ENCODE peak calls at places on chromosomes 11 and 22, in seven cellular contexts. One of them, this sample, is unnamed.
A peak's percentile ranks its signal among the peaks of the same experiment; 100 is the strongest.

GRCh38 chr11:44992774-44993173 is 42.1 kb upstream of the TP53I11 start:
- DNase-seq in activated B cell treated with CpG ODN at 0.5 μM for 24 hours: no peak
- DNase-seq in dorsolateral prefrontal cortex: no peak
- DNase-seq in mesothelial cell of epicardium: no peak
- DNase-seq in uterus: no peak
- DNase-seq in GM12865: no peak
- DNase-seq in mucosa of descending colon: no peak
- DNase-seq in this sample: no peak

GRCh38 chr22:39242809-39243442 is 1.9 kb downstream of the PDGFB start:
- DNase-seq in activated B cell treated with CpG ODN at 0.5 μM for 24 hours: no peak
- DNase-seq in dorsolateral prefrontal cortex: peak; percentile 76
- DNase-seq in mesothelial cell of epicardium: peak; percentile 55
- DNase-seq in uterus: no peak
- DNase-seq in GM12865: no peak
- DNase-seq in mucosa of descending colon: no peak
- DNase-seq in this sample: no peak

GRCh38 chr11:111635706-111636045 is 33.4 kb downstream of the SIK2 start:
- DNase-seq in activated B cell treated with CpG ODN at 0.5 μM for 24 hours: no peak
- DNase-seq in dorsolateral prefrontal cortex: peak; percentile 70
- DNase-seq in mesothelial cell of epicardium: no peak
- DNase-seq in uterus: peak; percentile 24
- DNase-seq in GM12865: no peak
- DNase-seq in mucosa of descending colon: no peak
- DNase-seq in this sample: no peak

GRCh38 chr11:93813974-93814373 is 29.9 kb downstream of the MED17 start:
- DNase-seq in activated B cell treated with CpG ODN at 0.5 μM for 24 hours: no peak
- DNase-seq in dorsolateral prefrontal cortex: no peak
- DNase-seq in mesothelial cell of epicardium: no peak
- DNase-seq in uterus: no peak
- DNase-seq in GM12865: no peak
- DNase-seq in mucosa of descending colon: no peak
- DNase-seq in this sample: no peak

GRCh38 chr11:61684870-61685610 is 4.8 kb downstream of the DAGLA start:
- DNase-seq in activated B cell treated with CpG ODN at 0.5 μM for 24 hours: no peak
- DNase-seq in dorsolateral prefrontal cortex: no peak
- DNase-seq in mesothelial cell of epicardium: no peak
- DNase-seq in uterus: no peak
- DNase-seq in GM12865: no peak
- DNase-seq in mucosa of descending colon: no peak
- DNase-seq in this sample: no peak

GRCh38 chr22:36565152-36565507 is 36.2 kb upstream of the EIF3D start:
- DNase-seq in activated B cell treated with CpG ODN at 0.5 μM for 24 hours: no peak
- DNase-seq in dorsolateral prefrontal cortex: no peak
- DNase-seq in mesothelial cell of epicardium: no peak
- DNase-seq in uterus: no peak
- DNase-seq in GM12865: no peak
- DNase-seq in mucosa of descending colon: no peak
- DNase-seq in this sample: no peak

GRCh38 chr11:10779086-10779485 is 28.0 kb downstream of the CTR9 start:
- DNase-seq in activated B cell treated with CpG ODN at 0.5 μM for 24 hours: no peak
- DNase-seq in dorsolateral prefrontal cortex: no peak
- DNase-seq in mesothelial cell of epicardium: no peak
- DNase-seq in uterus: no peak
- DNase-seq in GM12865: no peak
- DNase-seq in mucosa of descending colon: no peak
- DNase-seq in this sample: no peak

GRCh38 chr11:91926967-91927366 is 297.7 kb upstream of the FAT3 start:
- DNase-seq in activated B cell treated with CpG ODN at 0.5 μM for 24 hours: no peak
- DNase-seq in dorsolateral prefrontal cortex: no peak
- DNase-seq in mesothelial cell of epicardium: no peak
- DNase-seq in uterus: peak; percentile 20
- DNase-seq in GM12865: no peak
- DNase-seq in mucosa of descending colon: peak; percentile 29
- DNase-seq in this sample: no peak

GRCh38 chr11:10618490-10618889 is 50.0 kb upstream of the LYVE1 start:
- DNase-seq in activated B cell treated with CpG ODN at 0.5 μM for 24 hours: no peak
- DNase-seq in dorsolateral prefrontal cortex: no peak
- DNase-seq in mesothelial cell of epicardium: no peak
- DNase-seq in uterus: no peak
- DNase-seq in GM12865: no peak
- DNase-seq in mucosa of descending colon: no peak
- DNase-seq in this sample: no peak

GRCh38 chr22:45740236-45740635 is 68.6 kb downstream of the ATXN10 start:
- DNase-seq in activated B cell treated with CpG ODN at 0.5 μM for 24 hours: no peak
- DNase-seq in dorsolateral prefrontal cortex: no peak
- DNase-seq in mesothelial cell of epicardium: no peak
- DNase-seq in uterus: no peak
- DNase-seq in GM12865: no peak
- DNase-seq in mucosa of descending colon: no peak
- DNase-seq in this sample: no peak

GRCh38 chr11:132346558-132347148 is 976.2 kb downstream of the NTM start:
- DNase-seq in activated B cell treated with CpG ODN at 0.5 μM for 24 hours: no peak
- DNase-seq in dorsolateral prefrontal cortex: no peak
- DNase-seq in mesothelial cell of epicardium: no peak
- DNase-seq in uterus: no peak
- DNase-seq in GM12865: no peak
- DNase-seq in mucosa of descending colon: no peak
- DNase-seq in this sample: no peak

GRCh38 chr11:68051191-68052136 is 12.6 kb downstream of the TCIRG1 start:
- DNase-seq in activated B cell treated with CpG ODN at 0.5 μM for 24 hours: no peak
- DNase-seq in dorsolateral prefrontal cortex: no peak
- DNase-seq in mesothelial cell of epicardium: no peak
- DNase-seq in uterus: no peak
- DNase-seq in GM12865: no peak
- DNase-seq in mucosa of descending colon: no peak
- DNase-seq in this sample: no peak

GRCh38 chr22:31083923-31084810 is 3.0 kb downstream of the SMTN start:
- DNase-seq in activated B cell treated with CpG ODN at 0.5 μM for 24 hours: no peak
- DNase-seq in dorsolateral prefrontal cortex: no peak
- DNase-seq in mesothelial cell of epicardium: no peak
- DNase-seq in uterus: no peak
- DNase-seq in GM12865: peak; percentile 31
- DNase-seq in mucosa of descending colon: no peak
- DNase-seq in this sample: peak; percentile 75

GRCh38 chr11:133219543-133219942 is 312.8 kb downstream of the OPCML start:
- DNase-seq in activated B cell treated with CpG ODN at 0.5 μM for 24 hours: no peak
- DNase-seq in dorsolateral prefrontal cortex: no peak
- DNase-seq in mesothelial cell of epicardium: no peak
- DNase-seq in uterus: no peak
- DNase-seq in GM12865: no peak
- DNase-seq in mucosa of descending colon: no peak
- DNase-seq in this sample: no peak

GRCh38 chr22:25922141-25922540 is 180.2 kb downstream of the MYO18B start:
- DNase-seq in activated B cell treated with CpG ODN at 0.5 μM for 24 hours: no peak
- DNase-seq in dorsolateral prefrontal cortex: no peak
- DNase-seq in mesothelial cell of epicardium: no peak
- DNase-seq in uterus: no peak
- DNase-seq in GM12865: no peak
- DNase-seq in mucosa of descending colon: no peak
- DNase-seq in this sample: no peak

GRCh38 chr11:69049490-69049867 is 747 bp downstream of the TPCN2 start:
- DNase-seq in activated B cell treated with CpG ODN at 0.5 μM for 24 hours: no peak
- DNase-seq in dorsolateral prefrontal cortex: no peak
- DNase-seq in mesothelial cell of epicardium: no peak
- DNase-seq in uterus: no peak
- DNase-seq in GM12865: no peak
- DNase-seq in mucosa of descending colon: no peak
- DNase-seq in this sample: no peak

GRCh38 chr11:19193916-19194315 is 7.9 kb downstream of the CSRP3 start:
- DNase-seq in activated B cell treated with CpG ODN at 0.5 μM for 24 hours: no peak
- DNase-seq in dorsolateral prefrontal cortex: no peak
- DNase-seq in mesothelial cell of epicardium: no peak
- DNase-seq in uterus: no peak
- DNase-seq in GM12865: no peak
- DNase-seq in mucosa of descending colon: no peak
- DNase-seq in this sample: no peak

GRCh38 chr11:61787928-61788491 is 4.4 kb downstream of the TMEM258 start:
- DNase-seq in activated B cell treated with CpG ODN at 0.5 μM for 24 hours: no peak
- DNase-seq in dorsolateral prefrontal cortex: no peak
- DNase-seq in mesothelial cell of epicardium: no peak
- DNase-seq in uterus: no peak
- DNase-seq in GM12865: peak; percentile 42
- DNase-seq in mucosa of descending colon: no peak
- DNase-seq in this sample: no peak

GRCh38 chr11:113261709-113262475 is 52.5 kb upstream of the TTC12 start:
- DNase-seq in activated B cell treated with CpG ODN at 0.5 μM for 24 hours: no peak
- DNase-seq in dorsolateral prefrontal cortex: no peak
- DNase-seq in mesothelial cell of epicardium: no peak
- DNase-seq in uterus: no peak
- DNase-seq in GM12865: no peak
- DNase-seq in mucosa of descending colon: no peak
- DNase-seq in this sample: no peak

GRCh38 chr11:35483131-35483800 is 42.1 kb downstream of the PAMR1 start:
- DNase-seq in activated B cell treated with CpG ODN at 0.5 μM for 24 hours: no peak
- DNase-seq in dorsolateral prefrontal cortex: no peak
- DNase-seq in mesothelial cell of epicardium: no peak
- DNase-seq in uterus: no peak
- DNase-seq in GM12865: no peak
- DNase-seq in mucosa of descending colon: no peak
- DNase-seq in this sample: no peak

GRCh38 chr22:36048911-36049677 is 20.5 kb upstream of the RBFOX2 start:
- DNase-seq in activated B cell treated with CpG ODN at 0.5 μM for 24 hours: no peak
- DNase-seq in dorsolateral prefrontal cortex: no peak
- DNase-seq in mesothelial cell of epicardium: no peak
- DNase-seq in uterus: no peak
- DNase-seq in GM12865: no peak
- DNase-seq in mucosa of descending colon: no peak
- DNase-seq in this sample: no peak

GRCh38 chr11:70064726-70065317 is 13.3 kb upstream of the ANO1 start:
- DNase-seq in activated B cell treated with CpG ODN at 0.5 μM for 24 hours: no peak
- DNase-seq in dorsolateral prefrontal cortex: no peak
- DNase-seq in mesothelial cell of epicardium: no peak
- DNase-seq in uterus: no peak
- DNase-seq in GM12865: no peak
- DNase-seq in mucosa of descending colon: no peak
- DNase-seq in this sample: peak; percentile 33

GRCh38 chr11:11500744-11501487 is 120.9 kb downstream of the GALNT18 start:
- DNase-seq in activated B cell treated with CpG ODN at 0.5 μM for 24 hours: no peak
- DNase-seq in dorsolateral prefrontal cortex: no peak
- DNase-seq in mesothelial cell of epicardium: no peak
- DNase-seq in uterus: no peak
- DNase-seq in GM12865: no peak
- DNase-seq in mucosa of descending colon: no peak
- DNase-seq in this sample: no peak

GRCh38 chr11:73528013-73528412 is 69.9 kb downstream of the FAM168A start:
- DNase-seq in activated B cell treated with CpG ODN at 0.5 μM for 24 hours: no peak
- DNase-seq in dorsolateral prefrontal cortex: no peak
- DNase-seq in mesothelial cell of epicardium: no peak
- DNase-seq in uterus: no peak
- DNase-seq in GM12865: no peak
- DNase-seq in mucosa of descending colon: no peak
- DNase-seq in this sample: no peak

GRCh38 chr11:73528420-73528819 is 69.5 kb downstream of the FAM168A start:
- DNase-seq in activated B cell treated with CpG ODN at 0.5 μM for 24 hours: no peak
- DNase-seq in dorsolateral prefrontal cortex: no peak
- DNase-seq in mesothelial cell of epicardium: no peak
- DNase-seq in uterus: no peak
- DNase-seq in GM12865: no peak
- DNase-seq in mucosa of descending colon: no peak
- DNase-seq in this sample: no peak

GRCh38 chr11:73528877-73529530 is 68.9 kb downstream of the FAM168A start:
- DNase-seq in activated B cell treated with CpG ODN at 0.5 μM for 24 hours: no peak
- DNase-seq in dorsolateral prefrontal cortex: no peak
- DNase-seq in mesothelial cell of epicardium: no peak
- DNase-seq in uterus: no peak
- DNase-seq in GM12865: no peak
- DNase-seq in mucosa of descending colon: no peak
- DNase-seq in this sample: no peak

GRCh38 chr11:73531386-73531785 is 66.5 kb downstream of the FAM168A start:
- DNase-seq in activated B cell treated with CpG ODN at 0.5 μM for 24 hours: no peak
- DNase-seq in dorsolateral prefrontal cortex: no peak
- DNase-seq in mesothelial cell of epicardium: no peak
- DNase-seq in uterus: no peak
- DNase-seq in GM12865: peak; percentile 30
- DNase-seq in mucosa of descending colon: no peak
- DNase-seq in this sample: no peak

DNA sequence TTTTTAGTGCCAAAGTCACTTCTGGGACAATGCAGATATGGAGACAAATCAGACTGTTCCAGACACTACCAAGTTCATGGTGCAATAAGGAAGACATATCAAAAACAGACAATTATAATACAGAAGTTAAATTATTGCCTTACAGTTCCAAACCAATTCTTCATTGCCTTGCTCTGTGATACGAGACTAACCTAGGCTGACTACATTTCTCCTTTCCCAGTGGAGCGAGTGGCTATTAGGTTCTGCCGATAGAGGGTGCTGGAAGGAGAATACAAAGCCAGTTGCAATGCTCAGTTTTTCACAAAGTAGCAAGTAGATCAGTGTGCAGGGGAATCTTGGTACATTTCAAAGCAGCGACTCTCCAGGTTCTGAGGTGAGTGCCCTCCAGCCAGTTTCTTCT is 67.8 kb downstream of the FAM168A start:
- DNase-seq in activated B cell treated with CpG ODN at 0.5 μM for 24 hours: no peak
- DNase-seq in dorsolateral prefrontal cortex: no peak
- DNase-seq in mesothelial cell of epicardium: no peak
- DNase-seq in uterus: no peak
- DNase-seq in GM12865: no peak
- DNase-seq in mucosa of descending colon: no peak
- DNase-seq in this sample: no peak
- TF ChIP-seq CTCF in activated B cell treated with CpG ODN at 0.5 μM for 24 hours: no peak
- TF ChIP-seq CTCF in dorsolateral prefrontal cortex: peak; percentile 14
- TF ChIP-seq CTCF in mesothelial cell of epicardium: no peak
- TF ChIP-seq CTCF in uterus: no peak
- TF ChIP-seq CTCF in GM12865: no peak
- TF ChIP-seq CTCF in mucosa of descending colon: peak; percentile 12
- TF ChIP-seq CTCF in this sample: no peak

GRCh38 chr11:64629796-64630562 is 39.0 kb downstream of the SLC22A12 start:
- DNase-seq in activated B cell treated with CpG ODN at 0.5 μM for 24 hours: no peak
- DNase-seq in dorsolateral prefrontal cortex: peak; percentile 70
- DNase-seq in mesothelial cell of epicardium: no peak
- DNase-seq in uterus: peak; percentile 47
- DNase-seq in GM12865: no peak
- DNase-seq in mucosa of descending colon: peak; percentile 46
- DNase-seq in this sample: no peak
- TF ChIP-seq CTCF in activated B cell treated with CpG ODN at 0.5 μM for 24 hours: no peak
- TF ChIP-seq CTCF in dorsolateral prefrontal cortex: no peak
- TF ChIP-seq CTCF in mesothelial cell of epicardium: no peak
- TF ChIP-seq CTCF in uterus: peak; percentile 25
- TF ChIP-seq CTCF in GM12865: no peak
- TF ChIP-seq CTCF in mucosa of descending colon: no peak
- TF ChIP-seq CTCF in this sample: no peak

GRCh38 chr11:6297831-6298230 is 22.5 kb downstream of the CAVIN3 start:
- DNase-seq in activated B cell treated with CpG ODN at 0.5 μM for 24 hours: no peak
- DNase-seq in dorsolateral prefrontal cortex: no peak
- DNase-seq in mesothelial cell of epicardium: no peak
- DNase-seq in uterus: no peak
- DNase-seq in GM12865: no peak
- DNase-seq in mucosa of descending colon: no peak
- DNase-seq in this sample: no peak
- TF ChIP-seq CTCF in activated B cell treated with CpG ODN at 0.5 μM for 24 hours: no peak
- TF ChIP-seq CTCF in dorsolateral prefrontal cortex: peak; percentile 23
- TF ChIP-seq CTCF in mesothelial cell of epicardium: no peak
- TF ChIP-seq CTCF in uterus: peak; percentile 52
- TF ChIP-seq CTCF in GM12865: peak; percentile 10
- TF ChIP-seq CTCF in mucosa of descending colon: no peak
- TF ChIP-seq CTCF in this sample: no peak

DNA sequence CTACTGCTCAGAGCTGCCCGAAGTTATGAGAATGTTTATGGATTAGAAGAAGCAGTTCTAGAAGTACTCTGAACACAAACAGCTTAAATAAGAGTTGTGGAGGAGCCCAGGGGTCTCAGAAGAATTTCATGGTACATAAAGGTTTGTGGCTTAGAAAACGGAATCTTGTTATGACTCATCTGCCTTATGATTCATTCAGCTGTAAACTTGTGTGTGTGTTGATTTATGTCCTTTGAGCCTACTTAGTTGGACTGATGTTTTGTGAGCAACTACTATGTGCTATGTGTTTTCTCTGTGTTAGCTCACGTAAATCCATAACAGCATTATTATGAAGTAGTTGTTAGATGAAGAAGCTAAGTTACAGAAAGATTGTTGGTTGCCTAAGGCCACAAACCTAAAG is 203.7 kb downstream of the PGR start:
- DNase-seq in activated B cell treated with CpG ODN at 0.5 μM for 24 hours: no peak
- DNase-seq in dorsolateral prefrontal cortex: no peak
- DNase-seq in mesothelial cell of epicardium: no peak
- DNase-seq in uterus: no peak
- DNase-seq in GM12865: peak; percentile 65
- DNase-seq in mucosa of descending colon: no peak
- DNase-seq in this sample: no peak
- TF ChIP-seq CTCF in activated B cell treated with CpG ODN at 0.5 μM for 24 hours: no peak
- TF ChIP-seq CTCF in dorsolateral prefrontal cortex: no peak
- TF ChIP-seq CTCF in mesothelial cell of epicardium: no peak
- TF ChIP-seq CTCF in uterus: no peak
- TF ChIP-seq CTCF in GM12865: no peak
- TF ChIP-seq CTCF in mucosa of descending colon: no peak
- TF ChIP-seq CTCF in this sample: no peak